ENCODE peak calls at places on chromosome 15, in four cellular contexts. D is CD4-positive, CD25-positive, alpha-beta regulatory T cell; F is CD8-positive, alpha-beta memory T cell; R is neuronal stem cell. Y is an unnamed sample.

GRCh38 chr15:64951777-64952418 is 37.8 kb downstream of the SPG21 start:
- DNase-seq in D (no peak), F (no peak), R (no peak), Y (no peak)

GRCh38 chr15:83174891-83175290 is 32.7 kb downstream of the HDGFL3 start:
- DNase-seq in D (no peak), F (no peak), R (no peak), Y (no peak)

GRCh38 chr15:65344214-65344908 is 33.4 kb downstream of the IGDCC3 start:
- DNase-seq in D (no peak), F (no peak), R (no peak), Y (no peak)

GRCh38 chr15:84685304-84685703 is 27.3 kb upstream of the NMB start:
- DNase-seq in D (no peak), F (no peak), R (no peak), Y (no peak)

GRCh38 chr15:39154776-39155175 is 426.1 kb upstream of the THBS1 start:
- DNase-seq in D (no peak), F (no peak), R (no peak), Y (no peak)

GRCh38 chr15:73809728-73810501 is 56.8 kb upstream of the INSYN1 start:
- DNase-seq in D (no peak), F (no peak), R (no peak), Y (no peak)

GRCh38 chr15:73939138-73939537 is 12.9 kb downstream of the LOXL1 start:
- DNase-seq in D (no peak), F (no peak), R (no peak), Y (no peak)

GRCh38 chr15:90259524-90259923 is 5.9 kb upstream of the NGRN start:
- DNase-seq in D (peak; percentile 32), F (no peak), R (no peak), Y (no peak)

GRCh38 chr15:47293763-47294162 is 423.5 kb upstream of the SEMA6D start:
- DNase-seq in D (no peak), F (no peak), R (no peak), Y (no peak)

GRCh38 chr15:76905855-76906254 is 715 bp upstream of the SCAPER start:
- DNase-seq in D (no peak), F (no peak), R (no peak), Y (no peak)

GRCh38 chr15:97984157-97984556 is 23.7 kb downstream of the ARRDC4 start:
- DNase-seq in D (no peak), F (no peak), R (no peak), Y (no peak)

GRCh38 chr15:57422113-57422754 is 45.9 kb downstream of the CGNL1 start:
- DNase-seq in D (no peak), F (no peak), R (no peak), Y (no peak)

GRCh38 chr15:48175126-48175525 is 3.0 kb downstream of the MYEF2 start:
- DNase-seq in D (no peak), F (no peak), R (no peak), Y (no peak)

GRCh38 chr15:65970937-65971740 is 101.8 kb downstream of the RAB11A start:
- DNase-seq in D (no peak), F (no peak), R (no peak), Y (no peak)

GRCh38 chr15:69341356-69341755 is 42.6 kb downstream of the PAQR5 start:
- DNase-seq in D (no peak), F (no peak), R (no peak), Y (no peak)

GRCh38 chr15:100627789-100628395 is 25.5 kb downstream of the ASB7 start:
- DNase-seq in D (peak; percentile 85), F (peak; percentile 46), R (peak; percentile 61), Y (peak; percentile 36)

GRCh38 chr15:45705510-45706473 is 71.0 kb downstream of the SQOR start:
- DNase-seq in D (peak; percentile 76), F (peak; percentile 55), R (peak; percentile 82), Y (peak; percentile 47)

GRCh38 chr15:88949734-88950400 is 36.7 kb upstream of the MFGE8 start:
- DNase-seq in D (no peak), F (no peak), R (no peak), Y (no peak)

GRCh38 chr15:78054971-78055370 is 22.5 kb downstream of the TBC1D2B start:
- DNase-seq in D (no peak), F (peak; percentile 22), R (no peak), Y (no peak)

GRCh38 chr15:40353697-40354096 is 2.9 kb downstream of the PHGR1 start:
- DNase-seq in D (no peak), F (no peak), R (no peak), Y (no peak)

GRCh38 chr15:64096486-64097431 is 977 bp downstream of the SNX1 start:
- DNase-seq in D (peak; percentile 49), F (no peak), R (no peak), Y (no peak)

GRCh38 chr15:48963524-48964113 is at the start of gene SHC4:
- DNase-seq in D (peak; percentile 78), F (no peak), R (peak; percentile 50), Y (no peak)

GRCh38 chr15:76190070-76190564 is 121.2 kb downstream of the ETFA start:
- DNase-seq in D (no peak), F (no peak), R (no peak), Y (no peak)

GRCh38 chr15:44753345-44753744 is 17.0 kb downstream of the TRIM69 start:
- DNase-seq in D (no peak), F (no peak), R (no peak), Y (no peak)

GRCh38 chr15:31228980-31229826 is 97.4 kb upstream of the KLF13 start:
- DNase-seq in D (no peak), F (no peak), R (no peak), Y (no peak)

GRCh38 chr15:40754574-40754882 is 526 bp downstream of the RMDN3 start:
- DNase-seq in D (peak; percentile 16), F (peak; percentile 21), R (no peak), Y (no peak)

GRCh38 chr15:94001113-94001919 is 230.0 kb upstream of the MCTP2 start:
- DNase-seq in D (no peak), F (no peak), R (no peak), Y (no peak)

GRCh38 chr15:45664451-45664850 is 29.6 kb downstream of the SQOR start:
- DNase-seq in D (no peak), F (no peak), R (no peak), Y (no peak)

GRCh38 chr15:41104234-41104633 is 11.8 kb downstream of the INO80 start:
- DNase-seq in D (no peak), F (no peak), R (no peak), Y (no peak)

GRCh38 chr15:87638554-87639083 is 617.9 kb downstream of the NTRK3 start:
- DNase-seq in D (no peak), F (no peak), R (no peak), Y (no peak)
- H3K9me3 ChIP-seq in D (no peaks in the 10 kb centered on the region), F (no peaks in the 10 kb centered on the region), R (no peaks in the 10 kb centered on the region), Y (no peaks in the 10 kb centered on the region)

DNA sequence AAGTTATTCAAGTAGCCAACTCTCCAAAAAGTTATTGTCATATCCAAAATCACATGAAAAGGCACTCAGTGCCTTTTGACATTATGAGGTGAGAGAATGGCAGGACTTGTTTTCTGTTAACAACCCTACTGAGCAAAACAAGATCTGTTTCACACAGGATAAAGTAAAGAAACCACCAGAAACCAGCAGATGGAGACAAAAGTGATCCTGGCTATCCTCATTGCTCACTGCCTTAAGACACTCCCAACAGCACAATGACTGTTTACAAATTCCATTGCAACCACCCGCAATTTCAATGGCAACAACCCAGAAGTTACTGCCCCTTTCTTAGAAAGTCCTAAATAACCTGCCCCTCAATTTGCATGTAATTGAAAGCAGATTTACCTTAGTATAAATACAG is 352.6 kb upstream of the NDN start:
- DNase-seq in D (no peak), F (no peak), R (no peak), Y (no peak)
- H3K9me3 ChIP-seq in D (peaks cover 4% of the 10 kb centered on the region), F (no peaks in the 10 kb centered on the region), R (peaks cover 16% of the 10 kb centered on the region), Y (no peaks in the 10 kb centered on the region)

GRCh38 chr15:35358824-35359223 is 187.1 kb downstream of the DPH6 start:
- DNase-seq in D (no peak), F (no peak), R (no peak), Y (no peak)
- H3K9me3 ChIP-seq in D (peaks cover 7% of the 10 kb centered on the region), F (peaks cover 12% of the 10 kb centered on the region), R (peaks cover 13% of the 10 kb centered on the region), Y (peaks cover 4% of the 10 kb centered on the region)

GRCh38 chr15:25066708-25067107 is 111.9 kb downstream of the SNRPN start:
- DNase-seq in D (no peak), F (no peak), R (no peak), Y (no peak)

GRCh38 chr15:25062551-25063430 is 108.0 kb downstream of the SNRPN start:
- DNase-seq in D (no peak), F (no peak), R (no peak), Y (no peak)

GRCh38 chr15:25065876-25066275 is 111.1 kb downstream of the SNRPN start:
- DNase-seq in D (no peak), F (no peak), R (no peak), Y (no peak)

GRCh38 chr15:25067725-25068309 is 113.0 kb downstream of the SNRPN start:
- DNase-seq in D (no peak), F (no peak), R (no peak), Y (no peak)

DNA sequence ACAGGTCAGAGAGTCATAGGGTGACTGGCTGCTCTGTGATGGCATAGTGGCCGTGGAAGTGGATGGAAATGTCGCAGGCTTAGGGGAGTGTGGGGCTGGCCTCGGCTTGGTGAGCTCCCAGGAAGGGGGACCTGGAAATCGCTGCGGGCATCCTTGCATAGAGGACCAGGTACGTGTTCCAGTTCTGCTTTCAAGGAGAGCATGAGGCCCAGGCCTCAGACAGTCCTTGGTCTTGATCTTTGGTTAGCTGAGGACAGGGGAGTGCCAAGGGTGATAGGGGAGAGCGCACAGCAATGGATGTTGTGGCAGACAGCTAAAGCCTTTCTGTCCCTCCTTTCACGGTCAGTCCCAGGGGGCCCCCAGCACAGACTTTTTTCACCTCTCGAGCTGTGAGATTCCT is 110.5 kb downstream of the SNRPN start:
- DNase-seq in D (no peak), F (no peak), R (no peak), Y (no peak)
- H3K9me3 ChIP-seq in D (peaks cover 91% of the 10 kb centered on the region), F (peaks cover 100% of the 10 kb centered on the region), R (peaks cover 100% of the 10 kb centered on the region), Y (peaks cover 48% of the 10 kb centered on the region)

GRCh38 chr15:20295238-20295811 is 246.3 kb downstream of the GOLGA6L6 start:
- DNase-seq in D (no peak), F (no peak), R (no peak), Y (no peak)

DNA sequence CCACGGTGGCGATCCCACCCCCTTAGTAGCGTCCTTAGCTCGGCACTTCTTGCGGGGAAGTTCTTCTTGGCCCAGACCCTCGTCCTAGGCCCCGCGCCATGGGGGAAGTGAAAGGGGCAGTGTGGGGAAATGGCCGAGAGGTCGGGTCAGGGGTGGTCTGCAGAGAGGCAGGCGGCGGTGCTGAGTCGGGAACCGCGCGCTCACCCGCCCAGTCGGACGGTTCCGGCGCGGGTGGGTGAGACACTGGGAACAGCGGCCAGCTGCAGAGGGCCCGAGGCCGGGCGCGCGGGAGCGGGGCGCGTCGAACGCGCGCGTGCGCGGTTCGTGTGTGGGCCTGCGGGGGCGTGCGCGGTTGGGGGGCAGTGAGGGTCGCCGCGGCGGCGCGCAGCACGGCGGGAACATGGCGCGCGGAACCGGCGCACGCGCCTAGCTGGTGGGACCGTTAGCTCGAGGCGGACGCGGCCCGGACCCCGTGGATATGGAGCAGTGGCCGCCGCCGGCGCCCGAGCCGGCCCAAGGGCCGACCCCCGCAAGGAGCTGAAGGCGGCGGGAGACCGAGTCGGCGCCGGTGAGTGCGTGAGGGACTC is 246.9 kb downstream of the GOLGA6L6 start:
- DNase-seq in D (no peak), F (no peak), R (peak; percentile 11), Y (no peak)
- H3K9me3 ChIP-seq in D (no peaks in the 10 kb centered on the region), F (no peaks in the 10 kb centered on the region), R (no peaks in the 10 kb centered on the region), Y (no peaks in the 10 kb centered on the region)

GRCh38 chr15:27097506-27097905 is 126.5 kb downstream of the GABRG3 start:
- DNase-seq in D (no peak), F (no peak), R (no peak), Y (no peak)
- H3K9me3 ChIP-seq in D (no peaks in the 10 kb centered on the region), F (no peaks in the 10 kb centered on the region), R (no peaks in the 10 kb centered on the region), Y (no peaks in the 10 kb centered on the region)

GRCh38 chr15:56228854-56229253 is 14.8 kb downstream of the RFX7 start:
- DNase-seq in D (no peak), F (no peak), R (no peak), Y (no peak)
- H3K9me3 ChIP-seq in D (peaks cover 43% of the 10 kb centered on the region), F (peaks cover 19% of the 10 kb centered on the region), R (peaks cover 16% of the 10 kb centered on the region), Y (peaks cover 9% of the 10 kb centered on the region)

Y was measured in T-helper 17 cell.